ENCODE peak calls at places on chromosome 3, in seven cellular contexts. Q is cardiac muscle cell, E is pancreas, K is thoracic aorta, R is IMR-90, I is psoas muscle, D is HCT116. N is an unnamed sample.

GRCh38 chr3:183253364-183253960 is 409 bp downstream of the B3GNT5 start:
- DNase-seq in E (peak), Q (peak), R (peak), D (no peak), K (no peak), I (peak), N (no peak)

GRCh38 chr3:179882322-179882721 is 154.4 kb downstream of the PEX5L start:
- DNase-seq in R (no peak), E (no peak), I (no peak), K (no peak), Q (no peak), D (no peak), N (no peak)

GRCh38 chr3:98680723-98681122 is 82.4 kb upstream of the ST3GAL6 start:
- DNase-seq in E (no peak), R (peak), Q (no peak), K (no peak), D (peak), I (no peak), N (no peak)

GRCh38 chr3:129975332-129976090 is 991 bp downstream of the TRH start:
- DNase-seq in Q (no peak), K (no peak), I (no peak), E (no peak), R (no peak), D (no peak), N (no peak)

GRCh38 chr3:119524931-119525662 is 26.8 kb downstream of the TIMMDC1 start:
- DNase-seq in R (no peak), E (no peak), I (no peak), D (no peak), K (no peak), Q (peak), N (no peak)

GRCh38 chr3:131702156-131702555 is 199.4 kb upstream of the MRPL3 start:
- DNase-seq in Q (no peak), D (no peak), K (no peak), I (no peak), E (no peak), R (no peak), N (no peak)

GRCh38 chr3:188243124-188243795 is 89.3 kb downstream of the LPP start:
- DNase-seq in D (no peak), R (peak), E (no peak), Q (no peak), I (no peak), K (no peak), N (no peak)

GRCh38 chr3:100057716-100058575 is 56.4 kb downstream of the FILIP1L start:
- DNase-seq in D (no peak), K (no peak), E (no peak), Q (peak), R (no peak), I (no peak), N (no peak)

GRCh38 chr3:40557558-40558161 is 32.9 kb downstream of the ZNF621 start:
- DNase-seq in Q (peak), K (no peak), I (no peak), E (no peak), D (no peak), R (no peak), N (no peak)

GRCh38 chr3:193728429-193729087 is 135.6 kb downstream of the OPA1 start:
- DNase-seq in E (no peak), Q (no peak), I (no peak), D (no peak), K (no peak), R (no peak), N (no peak)

GRCh38 chr3:23002846-23003800 is 200.0 kb upstream of the UBE2E2 start:
- DNase-seq in K (no peak), R (peak), E (peak), Q (peak), D (no peak), I (no peak), N (no peak)

GRCh38 chr3:24640330-24640877 is 145.8 kb upstream of the THRB start:
- DNase-seq in K (no peak), R (no peak), E (no peak), I (no peak), Q (peak), D (peak), N (no peak)

GRCh38 chr3:105394177-105394576 is 27.5 kb downstream of the ALCAM start:
- DNase-seq in Q (peak), K (no peak), E (no peak), R (no peak), D (no peak), I (no peak), N (no peak)

GRCh38 chr3:58175429-58176184 is 35.2 kb downstream of the DNASE1L3 start:
- DNase-seq in I (no peak), R (peak), E (peak), D (no peak), Q (peak), K (no peak), N (no peak)

GRCh38 chr3:119469378-119470189 is 821 bp downstream of the POGLUT1 start:
- DNase-seq in D (no peak), I (no peak), Q (peak), E (no peak), R (peak), K (no peak), N (no peak)

GRCh38 chr3:192817053-192817452 is 89.7 kb upstream of the FGF12 start:
- DNase-seq in K (no peak), E (no peak), D (no peak), R (peak), I (no peak), Q (no peak), N (no peak)

GRCh38 chr3:118970819-118971218 is 63.8 kb downstream of the IGSF11 start:
- DNase-seq in E (no peak), I (no peak), R (no peak), K (no peak), D (no peak), Q (no peak), N (no peak)

GRCh38 chr3:49655731-49656285 is 18.3 kb upstream of the APEH start:
- DNase-seq in Q (no peak), E (no peak), K (no peak), I (no peak), R (no peak), D (no peak), N (no peak)

GRCh38 chr3:75140904-75141615 is 523.1 kb upstream of the FRG2C start:
- DNase-seq in Q (no peak), I (no peak), R (no peak), K (no peak), E (no peak), D (no peak), N (no peak)

GRCh38 chr3:102525624-102526023 is 90.8 kb downstream of the ZPLD1 start:
- DNase-seq in R (no peak), Q (no peak), K (no peak), I (no peak), E (no peak), D (no peak), N (no peak)

GRCh38 chr3:23668430-23668904 is 137.3 kb upstream of the UBE2E1 start:
- DNase-seq in D (peak), E (no peak), K (no peak), I (no peak), Q (peak), R (peak), N (no peak)

GRCh38 chr3:54447427-54447826 is 325.1 kb downstream of the CACNA2D3 start:
- DNase-seq in Q (no peak), K (no peak), D (no peak), E (no peak), I (no peak), R (no peak), N (no peak)

GRCh38 chr3:188037116-188037718 is 116.7 kb upstream of the LPP start:
- DNase-seq in K (no peak), E (peak), I (no peak), Q (peak), R (peak), D (peak), N (no peak)

GRCh38 chr3:119990888-119991287 is 103.4 kb downstream of the GSK3B start:
- DNase-seq in E (no peak), R (peak), D (no peak), Q (peak), I (no peak), K (no peak), N (no peak)

GRCh38 chr3:154779571-154779970 is 300.5 kb upstream of the MME start:
- DNase-seq in Q (peak), R (peak), I (no peak), E (no peak), D (no peak), K (no peak), N (no peak)

GRCh38 chr3:57890874-57891273 is 117.3 kb upstream of the FLNB start:
- DNase-seq in E (no peak), I (no peak), R (peak), D (no peak), K (no peak), Q (peak), N (no peak)

GRCh38 chr3:9110802-9111201 is 138.6 kb downstream of the SRGAP3 start:
- DNase-seq in I (no peak), R (no peak), D (no peak), E (no peak), Q (peak), K (no peak), N (no peak)

GRCh38 chr3:128783774-128784173 is 57.8 kb downstream of the RAB7A start:
- DNase-seq in I (no peak), K (no peak), Q (no peak), R (no peak), D (no peak), E (no peak), N (no peak)

GRCh38 chr3:3766140-3766539 is 33.1 kb upstream of the LRRN1 start:
- DNase-seq in D (no peak), R (no peak), Q (no peak), E (no peak), K (no peak), I (no peak), N (no peak)

GRCh38 chr3:120909602-120909878 is 1.5 kb downstream of the STXBP5L start:
- DNase-seq in Q (no peak), D (no peak), K (no peak), I (no peak), E (no peak), R (no peak), N (no peak)

GRCh38 chr3:197028711-197029510 is 706 bp downstream of the MELTF start:
- DNase-seq in Q (peak), D (no peak), E (no peak), R (no peak), K (no peak), I (no peak), N (no peak)

GRCh38 chr3:176939022-176939817 is 258.1 kb downstream of the TBL1XR1 start:
- DNase-seq in E (peak), R (peak), Q (peak), I (no peak), D (peak), K (no peak), N (no peak)

GRCh38 chr3:13042932-13043275 is 30.3 kb downstream of the IQSEC1 start:
- DNase-seq in K (no peak), I (no peak), Q (no peak), R (no peak), E (no peak), D (no peak), N (no peak)

GRCh38 chr3:27596334-27596841 is 112.2 kb upstream of the SLC4A7 start:
- DNase-seq in I (no peak), R (peak), Q (peak), K (no peak), E (no peak), D (no peak), N (no peak)

GRCh38 chr3:186298876-186299275 is 63.2 kb downstream of the DGKG start:
- DNase-seq in I (no peak), R (no peak), D (no peak), E (no peak), Q (no peak), K (no peak), N (no peak)

GRCh38 chr3:172140499-172141391 is 101.4 kb downstream of the FNDC3B start:
- DNase-seq in R (peak), I (no peak), K (no peak), Q (peak), E (peak), D (no peak), N (no peak)

GRCh38 chr3:32557640-32558352 is 12.9 kb downstream of the DYNC1LI1 start:
- DNase-seq in Q (no peak), I (no peak), R (no peak), D (no peak), E (no peak), K (no peak), N (no peak)

GRCh38 chr3:127001486-127002194 is 18.7 kb downstream of the PLXNA1 start:
- DNase-seq in K (no peak), E (no peak), D (no peak), I (no peak), R (no peak), Q (no peak), N (no peak)

GRCh38 chr3:127000792-127001191 is 17.9 kb downstream of the PLXNA1 start:
- DNase-seq in D (no peak), E (no peak), I (no peak), K (no peak), R (no peak), Q (no peak), N (no peak)

GRCh38 chr3:127003601-127004280 is 20.8 kb downstream of the PLXNA1 start:
- DNase-seq in K (no peak), Q (no peak), I (no peak), D (no peak), E (no peak), R (no peak), N (no peak)

GRCh38 chr3:127003175-127003555 is 20.2 kb downstream of the PLXNA1 start:
- DNase-seq in Q (no peak), E (no peak), I (no peak), K (no peak), R (no peak), D (no peak), N (no peak)

DNA sequence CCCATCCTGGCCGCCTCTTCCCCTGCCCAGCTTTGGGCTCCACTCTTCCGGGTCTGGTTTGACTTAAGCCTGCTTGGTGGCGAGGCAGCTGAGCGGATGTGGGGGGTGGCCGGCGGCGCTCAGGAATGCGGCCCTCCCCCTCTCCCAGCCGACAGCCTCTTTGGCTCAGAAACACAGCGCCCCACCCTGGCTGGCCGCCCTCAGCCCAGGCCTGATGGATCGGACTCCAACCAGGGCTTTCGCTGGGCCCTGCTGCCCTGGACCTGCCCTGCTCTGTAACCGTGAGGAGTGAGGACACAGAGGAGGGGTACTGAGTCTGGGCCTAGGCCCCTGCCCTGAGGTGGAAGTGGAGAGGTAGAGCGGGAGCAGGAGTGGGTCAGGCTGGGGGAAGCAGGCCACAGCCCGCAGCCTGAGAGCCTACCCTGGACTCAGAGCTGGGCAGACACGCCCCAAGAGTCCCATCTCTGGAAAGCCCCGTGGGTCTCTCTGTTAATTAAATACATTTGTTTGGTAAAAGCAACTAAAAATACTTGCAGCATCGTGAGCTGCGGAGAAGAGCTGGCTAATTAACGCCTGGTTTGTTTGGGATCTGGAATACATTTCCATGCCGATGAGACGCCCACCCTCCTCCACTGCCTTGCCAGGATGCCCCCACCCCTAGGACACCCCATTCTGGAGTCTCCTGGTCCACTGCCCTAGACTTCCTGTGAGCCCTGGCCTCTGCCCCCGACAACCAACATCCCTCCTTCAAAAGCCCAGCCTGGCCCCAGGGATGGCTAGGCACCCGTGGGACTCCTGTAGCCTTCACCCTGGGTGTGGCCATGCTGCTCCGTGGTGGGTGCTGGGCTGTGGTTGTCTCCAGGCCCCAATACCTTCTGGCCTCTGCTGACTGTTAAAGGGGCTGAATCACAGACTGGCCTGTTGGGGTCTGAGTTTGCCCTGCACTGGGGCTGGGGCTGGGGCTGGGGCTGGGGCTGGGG is 19.6 kb downstream of the PLXNA1 start:
- DNase-seq in K (peak), E (peak), D (no peak), I (peak), R (peak), Q (peak), N (no peak)
- H3K27ac ChIP-seq in K (peak), E (no peak), D (no peak), I (peak), R (peak), Q (peak), N (no peak)

GRCh38 chr3:46953265-46954010 is 23.1 kb downstream of the CCDC12 start:
- DNase-seq in Q (no peak), K (no peak), D (no peak), I (no peak), E (no peak), R (no peak), N (no peak)

GRCh38 chr3:46955157-46955556 is 21.4 kb downstream of the CCDC12 start:
- DNase-seq in R (no peak), Q (no peak), K (no peak), E (no peak), D (no peak), I (no peak), N (no peak)

GRCh38 chr3:46958469-46959168 is 17.9 kb downstream of the CCDC12 start:
- DNase-seq in R (no peak), D (no peak), Q (no peak), I (no peak), K (no peak), E (no peak), N (no peak)

GRCh38 chr3:46954178-46954577 is 22.4 kb downstream of the CCDC12 start:
- DNase-seq in E (no peak), R (no peak), K (no peak), D (no peak), Q (no peak), I (no peak), N (no peak)

GRCh38 chr3:46955801-46956259 is 20.7 kb downstream of the CCDC12 start:
- DNase-seq in K (no peak), Q (no peak), I (no peak), R (peak), D (no peak), E (no peak), N (no peak)
- H3K4me3 ChIP-seq in K (no peak), Q (no peak), I (no peak), R (no peak), D (no peak), E (no peak), N (no peak)

GRCh38 chr3:39065197-39065596 is 13.4 kb downstream of the WDR48 start:
- DNase-seq in R (peak), D (peak), E (no peak), I (no peak), Q (peak), K (no peak), N (peak)
- TF ChIP-seq CTCF in R (peak), D (peak), E (no peak), I (no peak), Q (peak), K (no peak), N (peak)

DNA sequence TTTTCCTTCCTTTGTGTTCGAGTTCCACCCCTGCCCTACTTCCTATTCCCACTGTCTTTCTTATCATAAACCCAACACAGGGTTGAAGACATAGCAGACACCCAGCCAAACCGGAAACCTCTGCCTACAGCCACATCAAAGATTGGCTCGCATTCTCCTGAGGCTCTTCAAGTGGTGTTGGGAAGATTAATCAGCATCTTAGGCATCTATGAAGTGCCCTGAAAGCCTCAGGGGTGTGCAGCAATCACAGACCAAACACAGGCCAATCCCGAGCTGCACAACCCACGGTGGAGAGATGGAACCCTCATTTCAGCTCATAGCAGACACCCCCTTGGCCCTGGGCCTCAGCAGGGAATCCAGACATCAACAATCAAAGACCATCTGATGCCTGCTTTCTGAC is 255.9 kb downstream of the XXYLT1 start:
- DNase-seq in D (no peak), E (no peak), R (no peak), K (no peak), Q (peak), I (no peak), N (no peak)
- H3K27ac ChIP-seq in D (no peak), E (no peak), R (no peak), K (no peak), Q (no peak), I (no peak), N (no peak)

DNA sequence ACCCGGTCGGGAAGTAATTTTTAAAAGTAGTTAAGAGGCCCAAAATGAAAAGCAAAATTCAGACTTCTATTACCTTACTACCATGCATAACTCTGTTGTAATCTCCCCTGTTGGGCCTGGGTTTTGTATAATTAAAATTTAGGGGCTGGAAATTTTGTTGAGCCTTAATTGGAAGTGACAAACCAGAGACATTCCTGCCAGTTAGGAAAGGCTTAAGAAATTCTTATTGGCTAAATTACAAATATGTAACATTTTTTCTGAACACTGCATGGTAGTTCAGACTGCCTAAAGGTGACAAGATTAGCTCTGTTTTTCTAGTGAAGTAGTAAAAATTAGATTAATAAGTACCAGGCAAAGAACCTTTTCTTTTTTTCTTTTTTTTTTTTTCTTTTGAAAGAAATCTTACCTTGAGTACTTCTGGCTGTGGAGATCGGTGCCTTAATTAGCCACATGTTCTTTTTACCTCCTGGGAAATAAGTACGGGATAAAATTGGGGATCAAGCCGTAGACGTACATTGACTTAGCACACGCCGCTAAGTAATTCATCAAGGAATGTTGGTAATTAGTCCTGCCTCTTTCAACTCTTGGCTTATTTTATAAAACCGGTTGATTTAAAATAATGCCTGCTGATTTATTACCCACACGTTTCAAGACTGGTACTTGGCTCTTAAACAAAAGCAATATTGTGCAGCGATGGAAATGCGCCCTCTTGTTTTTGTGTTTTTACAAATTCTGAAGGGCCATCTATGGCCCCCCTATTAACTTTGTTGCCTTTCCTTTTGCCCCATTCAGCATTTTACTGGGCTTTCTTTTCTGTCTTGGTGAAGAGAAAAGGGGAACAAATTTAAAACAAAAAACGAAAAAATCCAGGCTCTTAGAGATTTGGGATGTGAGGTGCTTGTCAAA is 111.2 kb upstream of the SAMMSON start:
- DNase-seq in K (no peak), I (no peak), D (no peak), E (no peak), R (no peak), Q (no peak), N (no peak)
- H3K4me3 ChIP-seq in K (peak), I (no peak), D (no peak), E (no peak), R (no peak), Q (no peak), N (no peak)

GRCh38 chr3:10772230-10773161 is 43.5 kb upstream of the SLC6A11 start:
- DNase-seq in R (no peak), K (no peak), I (no peak), D (no peak), Q (peak), E (no peak), N (no peak)
- TF ChIP-seq CTCF in R (peak), K (no peak), I (no peak), D (peak), Q (no peak), E (no peak), N (no peak)

N was measured in CD8-positive, alpha-beta T cell.